ENCODE peak calls at places on chromosomes 6 and 20, in five cellular contexts. G, F, K, C and I are unnamed samples. For H3K4me1, the result is how much of the 10 kb centered on the place peaks cover.

GRCh38 chr6:85450578-85450884 is 648 bp downstream of the NT5E start:
- DNase-seq in F (no peak), G (peak), C (no peak), K (no peak), I (no peak)

GRCh38 chr6:165726915-165727314 is 63.9 kb upstream of the PDE10A start:
- DNase-seq in F (no peak), K (no peak), G (no peak), C (no peak), I (no peak)

GRCh38 chr6:48111143-48111506 is at the start of gene PTCHD4:
- DNase-seq in G (peak), F (no peak), C (no peak), K (peak), I (no peak)

GRCh38 chr20:17621229-17621968 is 51.5 kb downstream of the DSTN start:
- DNase-seq in C (peak), F (no peak), K (peak), G (no peak), I (no peak)

GRCh38 chr6:53983301-53983700 is 127.9 kb upstream of the MLIP start:
- DNase-seq in C (no peak), G (no peak), F (no peak), K (no peak), I (no peak)

GRCh38 chr6:109743739-109744138 is 52.6 kb downstream of the FIG4 start:
- DNase-seq in F (no peak), G (peak), K (no peak), C (no peak), I (no peak)

GRCh38 chr6:143700684-143701342 is 23.0 kb downstream of the PHACTR2 start:
- DNase-seq in F (no peak), C (no peak), G (no peak), K (no peak), I (no peak)

GRCh38 chr20:2751868-2752630 is 48.4 kb downstream of the CPXM1 start:
- DNase-seq in F (no peak), K (no peak), G (no peak), C (no peak), I (peak)

GRCh38 chr6:3208096-3208774 is 19.2 kb downstream of the TUBB2B start:
- DNase-seq in F (no peak), C (no peak), K (no peak), G (peak), I (no peak)

GRCh38 chr6:135932651-135933050 is 81.2 kb downstream of the PDE7B start:
- DNase-seq in K (no peak), G (no peak), F (no peak), C (no peak), I (no peak)

GRCh38 chr6:53543341-53544010 is 1.4 kb downstream of the GCLC start:
- DNase-seq in K (no peak), F (no peak), C (no peak), G (peak), I (no peak)

GRCh38 chr6:140040391-140040790 is 665.9 kb upstream of the CITED2 start:
- DNase-seq in K (no peak), C (no peak), F (no peak), G (peak), I (no peak)

GRCh38 chr20:50824137-50824536 is 29.3 kb downstream of the BCAS4 start:
- DNase-seq in G (peak), C (peak), F (no peak), K (no peak), I (peak)

GRCh38 chr6:83511901-83512681 is at the start of gene PRSS35:
- DNase-seq in G (peak), F (no peak), C (peak), K (peak), I (peak)

GRCh38 chr20:667351-668034 is 8.1 kb downstream of the SCRT2 start:
- DNase-seq in G (peak), K (peak), F (no peak), C (peak), I (peak)

GRCh38 chr6:129184808-129185366 is 301.9 kb downstream of the LAMA2 start:
- DNase-seq in G (no peak), F (no peak), K (no peak), C (no peak), I (no peak)

GRCh38 chr6:44179072-44179536 is 20.5 kb downstream of the CAPN11 start:
- DNase-seq in C (no peak), G (no peak), K (no peak), F (no peak), I (no peak)

GRCh38 chr20:38315290-38315966 is 11.5 kb downstream of the BPI start:
- DNase-seq in C (no peak), G (peak), K (no peak), F (no peak), I (no peak)

GRCh38 chr6:151695181-151695580 is 112.3 kb upstream of the ESR1 start:
- DNase-seq in C (no peak), K (no peak), F (no peak), G (no peak), I (no peak)

GRCh38 chr6:11752350-11752749 is 26.3 kb downstream of the ADTRP start:
- DNase-seq in G (no peak), F (no peak), C (no peak), K (no peak), I (no peak)

GRCh38 chr20:51917886-51918545 is 115.7 kb upstream of the SALL4 start:
- DNase-seq in K (no peak), C (no peak), G (no peak), F (no peak), I (no peak)

GRCh38 chr6:11810854-11811643 is 32.4 kb upstream of the ADTRP start:
- DNase-seq in C (no peak), K (no peak), F (no peak), G (no peak), I (peak)

GRCh38 chr6:125711013-125711675 is 38.3 kb upstream of the HEY2 start:
- DNase-seq in C (no peak), G (no peak), K (no peak), F (no peak), I (no peak)

GRCh38 chr6:125707615-125708243 is 41.7 kb upstream of the HEY2 start:
- DNase-seq in C (no peak), F (no peak), G (no peak), K (no peak), I (no peak)
- H3K4me3 ChIP-seq in C (no peak), F (no peak), G (no peak), K (no peak), I (no peak)

GRCh38 chr6:167572106-167572505 is 247.2 kb downstream of the TTLL2 start:
- DNase-seq in K (no peak), C (no peak), F (peak), G (no peak), I (no peak)
- H3K27ac ChIP-seq in K (no peak), C (no peak), F (no peak), G (no peak), I (no peak)

GRCh38 chr6:167115054-167115453 is 7.8 kb upstream of the CCR6 start:
- DNase-seq in K (no peak), F (no peak), C (no peak), G (no peak), I (no peak)
- H3K4me1 ChIP-seq in K (under half), F (under half), C (under half), G (under half), I (under half)

GRCh38 chr20:7939663-7940062 is 595 bp downstream of the HAO1 start:
- DNase-seq in G (no peak), F (no peak), C (no peak), K (no peak), I (no peak)

GRCh38 chr20:7937328-7937727 is 2.9 kb downstream of the HAO1 start:
- DNase-seq in G (no peak), C (no peak), K (no peak), F (no peak), I (no peak)

GRCh38 chr20:7943891-7944290 is 3.6 kb upstream of the HAO1 start:
- DNase-seq in K (no peak), F (no peak), G (no peak), C (no peak), I (no peak)

GRCh38 chr20:7938058-7938457 is 2.2 kb downstream of the HAO1 start:
- DNase-seq in K (no peak), C (no peak), F (no peak), G (no peak), I (no peak)

DNA sequence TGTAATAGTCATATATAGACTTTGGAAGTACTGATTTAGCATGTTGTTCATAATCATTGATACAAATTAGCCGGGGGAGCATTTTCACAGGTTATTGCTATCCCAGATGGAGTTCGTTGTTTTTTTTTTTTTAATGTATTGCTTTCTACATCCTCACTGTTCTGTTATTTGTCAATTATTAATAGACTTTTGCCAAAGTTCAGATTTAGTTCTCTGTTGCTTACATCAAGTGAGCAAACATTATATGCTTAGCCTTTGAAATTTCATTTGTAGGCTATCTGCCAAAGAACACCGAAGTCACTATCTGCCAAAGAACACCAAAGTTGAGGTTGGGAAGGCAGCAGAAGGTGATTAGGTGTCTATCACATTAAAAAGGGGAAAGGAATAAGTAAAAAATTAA is at the start of gene HAO1:
- DNase-seq in G (no peak), K (no peak), F (no peak), C (no peak), I (no peak)
- H3K4me3 ChIP-seq in G (no peak), K (no peak), F (no peak), C (no peak), I (no peak)

DNA sequence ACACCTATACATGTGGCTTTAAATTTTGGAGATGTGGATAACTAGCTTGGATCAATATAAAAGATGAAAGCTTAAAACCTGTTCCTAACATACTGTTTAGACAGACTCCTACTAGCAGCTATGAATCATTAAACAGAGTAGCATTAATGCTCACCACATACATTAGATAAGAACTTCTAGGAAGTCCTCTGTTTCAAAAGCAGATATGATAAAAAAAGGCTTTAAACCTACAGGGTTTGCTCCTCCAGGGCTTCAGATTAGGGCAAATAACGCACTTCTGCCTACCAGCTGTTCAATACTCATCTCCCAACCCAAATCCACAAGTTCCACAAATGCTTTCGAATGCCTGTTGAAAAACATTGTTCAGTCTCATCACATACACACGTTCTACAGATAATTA is 1.5 kb downstream of the REPS1 start:
- DNase-seq in C (no peak), K (no peak), G (peak), F (no peak), I (no peak)
- H3K27ac ChIP-seq in C (peak), K (peak), G (no peak), F (no peak), I (no peak)

DNA sequence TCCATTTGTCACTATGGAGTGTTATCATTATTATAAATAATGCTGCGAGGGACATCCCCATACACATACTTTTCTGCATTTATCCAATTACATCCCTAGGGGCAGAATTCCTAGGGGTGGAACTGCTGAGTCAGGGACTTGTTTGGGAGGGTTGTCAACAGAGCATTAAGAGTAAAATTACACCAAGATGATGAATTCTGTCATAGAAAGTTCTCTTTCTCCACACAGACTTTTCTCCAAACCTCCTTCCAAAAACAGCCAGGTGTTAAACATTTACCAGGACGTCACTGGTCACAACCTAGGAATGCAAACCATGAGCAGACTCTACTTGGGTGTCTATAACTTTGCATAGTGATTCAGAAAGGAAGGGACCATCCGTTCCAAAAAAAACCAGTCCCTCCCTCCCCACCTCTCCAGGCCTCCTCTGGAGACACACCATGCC is 95.5 kb downstream of the PRND start:
- DNase-seq in K (no peak), C (no peak), G (no peak), F (no peak), I (no peak)
- H3K4me1 ChIP-seq in K (under half), C (under half), G (under half), F (under half), I (under half)

DNA sequence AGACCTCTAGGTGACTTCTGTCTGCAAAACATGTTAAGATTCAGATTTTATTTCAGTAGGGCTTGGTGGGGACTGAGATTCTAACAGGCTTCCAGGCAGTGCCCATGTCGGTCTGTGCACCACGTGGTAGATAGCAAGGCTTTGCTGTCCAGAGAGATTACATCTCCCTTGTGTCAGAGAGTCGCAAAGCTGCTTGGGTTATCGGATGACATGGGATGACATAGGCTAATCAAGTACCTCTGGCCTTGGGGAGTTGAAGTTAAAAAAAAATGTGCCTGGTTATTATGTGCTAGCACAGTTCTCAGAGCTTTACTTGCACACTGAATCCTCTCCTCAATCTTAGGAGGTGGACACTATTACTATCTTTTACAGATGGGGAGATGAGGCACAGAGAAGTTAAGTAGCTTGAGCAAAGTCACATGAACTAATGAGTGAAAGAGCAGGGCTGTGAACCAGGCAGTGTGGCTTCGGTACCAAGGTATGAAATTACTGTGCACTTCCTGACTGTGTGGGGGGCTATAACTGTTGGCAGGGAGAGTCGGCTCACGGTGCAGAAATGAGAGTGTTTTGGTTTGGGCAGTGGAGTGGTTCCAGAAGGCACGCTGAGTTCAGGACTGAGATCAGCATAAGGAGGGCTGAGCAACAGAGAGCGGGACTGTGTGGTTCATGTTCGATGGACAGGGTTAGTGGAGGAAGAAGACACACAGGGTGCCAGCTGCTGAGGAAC is 41.1 kb downstream of the FARS2 start:
- DNase-seq in G (no peak), F (no peak), K (no peak), C (no peak), I (no peak)
- H3K4me3 ChIP-seq in G (no peak), F (no peak), K (no peak), C (no peak), I (no peak)